ENCODE peak calls at places on chromosomes 5 and 9, in eight cellular contexts. One of them, this sample, is unnamed.

GRCh38 chr9:136829981-136830885 is 12.0 kb upstream of the AJM1 start:
- DNase-seq in globus pallidus: no peak
- DNase-seq in HTR-8/SVneo: no peak
- DNase-seq in Panc1: no peak
- DNase-seq in activated T-helper 1 cell treated with anti-CD3 and anti-CD28 coated beads, Interleukin-2, amount 50 U/mL, for 16 hours: no peak
- DNase-seq in nephron progenitor cell: no peak
- DNase-seq in cardiac septum: no peak
- DNase-seq in fibroblast of lung: no peak
- DNase-seq in this sample: no peak

GRCh38 chr5:109483395-109483974 is 73.7 kb upstream of the PJA2 start:
- DNase-seq in globus pallidus: no peak
- DNase-seq in HTR-8/SVneo: no peak
- DNase-seq in Panc1: no peak
- DNase-seq in activated T-helper 1 cell treated with anti-CD3 and anti-CD28 coated beads, Interleukin-2, amount 50 U/mL, for 16 hours: no peak
- DNase-seq in nephron progenitor cell: no peak
- DNase-seq in cardiac septum: no peak
- DNase-seq in fibroblast of lung: no peak
- DNase-seq in this sample: no peak

GRCh38 chr5:177107159-177107558 is 20.4 kb downstream of the FGFR4 start:
- DNase-seq in globus pallidus: no peak
- DNase-seq in HTR-8/SVneo: no peak
- DNase-seq in Panc1: no peak
- DNase-seq in activated T-helper 1 cell treated with anti-CD3 and anti-CD28 coated beads, Interleukin-2, amount 50 U/mL, for 16 hours: no peak
- DNase-seq in nephron progenitor cell: no peak
- DNase-seq in cardiac septum: no peak
- DNase-seq in fibroblast of lung: no peak
- DNase-seq in this sample: no peak

GRCh38 chr5:96254980-96255681 is 177.9 kb downstream of the PCSK1 start:
- DNase-seq in globus pallidus: no peak
- DNase-seq in HTR-8/SVneo: peak
- DNase-seq in Panc1: peak
- DNase-seq in activated T-helper 1 cell treated with anti-CD3 and anti-CD28 coated beads, Interleukin-2, amount 50 U/mL, for 16 hours: no peak
- DNase-seq in nephron progenitor cell: no peak
- DNase-seq in cardiac septum: no peak
- DNase-seq in fibroblast of lung: peak
- DNase-seq in this sample: no peak

GRCh38 chr9:22401671-22402070 is 45.0 kb upstream of the DMRTA1 start:
- DNase-seq in globus pallidus: no peak
- DNase-seq in HTR-8/SVneo: no peak
- DNase-seq in Panc1: no peak
- DNase-seq in activated T-helper 1 cell treated with anti-CD3 and anti-CD28 coated beads, Interleukin-2, amount 50 U/mL, for 16 hours: no peak
- DNase-seq in nephron progenitor cell: no peak
- DNase-seq in cardiac septum: no peak
- DNase-seq in fibroblast of lung: no peak
- DNase-seq in this sample: no peak

GRCh38 chr5:40277161-40277906 is 402.4 kb upstream of the PTGER4 start:
- DNase-seq in globus pallidus: no peak
- DNase-seq in HTR-8/SVneo: no peak
- DNase-seq in Panc1: no peak
- DNase-seq in activated T-helper 1 cell treated with anti-CD3 and anti-CD28 coated beads, Interleukin-2, amount 50 U/mL, for 16 hours: no peak
- DNase-seq in nephron progenitor cell: no peak
- DNase-seq in cardiac septum: no peak
- DNase-seq in fibroblast of lung: no peak
- DNase-seq in this sample: no peak

GRCh38 chr9:135879619-135880018 is 27.7 kb downstream of the CAMSAP1 start:
- DNase-seq in globus pallidus: no peak
- DNase-seq in HTR-8/SVneo: no peak
- DNase-seq in Panc1: no peak
- DNase-seq in activated T-helper 1 cell treated with anti-CD3 and anti-CD28 coated beads, Interleukin-2, amount 50 U/mL, for 16 hours: no peak
- DNase-seq in nephron progenitor cell: no peak
- DNase-seq in cardiac septum: no peak
- DNase-seq in fibroblast of lung: no peak
- DNase-seq in this sample: no peak

GRCh38 chr5:123367739-123368138 is 55.5 kb downstream of the CEP120 start:
- DNase-seq in globus pallidus: no peak
- DNase-seq in HTR-8/SVneo: no peak
- DNase-seq in Panc1: no peak
- DNase-seq in activated T-helper 1 cell treated with anti-CD3 and anti-CD28 coated beads, Interleukin-2, amount 50 U/mL, for 16 hours: no peak
- DNase-seq in nephron progenitor cell: no peak
- DNase-seq in cardiac septum: no peak
- DNase-seq in fibroblast of lung: peak
- DNase-seq in this sample: no peak

GRCh38 chr5:84286662-84287061 is 98.0 kb downstream of the EDIL3 start:
- DNase-seq in globus pallidus: no peak
- DNase-seq in HTR-8/SVneo: no peak
- DNase-seq in Panc1: no peak
- DNase-seq in activated T-helper 1 cell treated with anti-CD3 and anti-CD28 coated beads, Interleukin-2, amount 50 U/mL, for 16 hours: no peak
- DNase-seq in nephron progenitor cell: no peak
- DNase-seq in cardiac septum: no peak
- DNase-seq in fibroblast of lung: no peak
- DNase-seq in this sample: no peak

GRCh38 chr9:72477862-72478564 is 43.4 kb upstream of the TMC1 start:
- DNase-seq in globus pallidus: no peak
- DNase-seq in HTR-8/SVneo: peak
- DNase-seq in Panc1: peak
- DNase-seq in activated T-helper 1 cell treated with anti-CD3 and anti-CD28 coated beads, Interleukin-2, amount 50 U/mL, for 16 hours: no peak
- DNase-seq in nephron progenitor cell: no peak
- DNase-seq in cardiac septum: no peak
- DNase-seq in fibroblast of lung: peak
- DNase-seq in this sample: peak